ENCODE peak calls at places on chromosomes 11 and 22, in four cellular contexts. One of them, this sample, is unnamed. For H3K27me3, the result is how much of the 10 kb centered on the place peaks cover.

GRCh38 chr22:42645938-42646568 is 3.1 kb downstream of the CYB5R3 start:
- DNase-seq in tibial nerve: no peak
- DNase-seq in uterus: no peak
- DNase-seq in stomach: peak
- DNase-seq in this sample: no peak

GRCh38 chr11:6320411-6321207 is at the start of gene CAVIN3:
- DNase-seq in tibial nerve: peak
- DNase-seq in uterus: peak
- DNase-seq in stomach: peak
- DNase-seq in this sample: peak

GRCh38 chr22:45493286-45493771 is 9.4 kb upstream of the FBLN1 start:
- DNase-seq in tibial nerve: no peak
- DNase-seq in uterus: peak
- DNase-seq in stomach: no peak
- DNase-seq in this sample: no peak

GRCh38 chr11:71554996-71555395 is 6.8 kb downstream of the KRTAP5-9 start:
- DNase-seq in tibial nerve: no peak
- DNase-seq in uterus: no peak
- DNase-seq in stomach: no peak
- DNase-seq in this sample: no peak

GRCh38 chr22:40107244-40107643 is 70.5 kb upstream of the TNRC6B start:
- DNase-seq in tibial nerve: no peak
- DNase-seq in uterus: no peak
- DNase-seq in stomach: no peak
- DNase-seq in this sample: no peak

GRCh38 chr11:35675901-35676610 is 13.5 kb downstream of the TRIM44 start:
- DNase-seq in tibial nerve: no peak
- DNase-seq in uterus: no peak
- DNase-seq in stomach: no peak
- DNase-seq in this sample: no peak

GRCh38 chr11:64010783-64011182 is 24.5 kb downstream of the OTUB1 start:
- DNase-seq in tibial nerve: no peak
- DNase-seq in uterus: no peak
- DNase-seq in stomach: no peak
- DNase-seq in this sample: no peak

GRCh38 chr11:35153280-35153679 is 14.3 kb downstream of the CD44 start:
- DNase-seq in tibial nerve: no peak
- DNase-seq in uterus: no peak
- DNase-seq in stomach: no peak
- DNase-seq in this sample: no peak

GRCh38 chr22:41925783-41926460 is 684 bp downstream of the TNFRSF13C start:
- DNase-seq in tibial nerve: no peak
- DNase-seq in uterus: no peak
- DNase-seq in stomach: peak
- DNase-seq in this sample: no peak

GRCh38 chr22:38570841-38571364 is 920 bp upstream of the DMC1 start:
- DNase-seq in tibial nerve: no peak
- DNase-seq in uterus: no peak
- DNase-seq in stomach: peak
- DNase-seq in this sample: peak
- TF ChIP-seq CTCF in tibial nerve: no peak
- TF ChIP-seq CTCF in uterus: peak
- TF ChIP-seq CTCF in stomach: no peak
- TF ChIP-seq CTCF in this sample: no peak

GRCh38 chr22:28930357-28931007 is 47.1 kb downstream of the ZNRF3 start:
- DNase-seq in tibial nerve: no peak
- DNase-seq in uterus: no peak
- DNase-seq in stomach: no peak
- DNase-seq in this sample: peak
- H3K27me3 ChIP-seq in tibial nerve: under half
- H3K27me3 ChIP-seq in uterus: under half
- H3K27me3 ChIP-seq in stomach: under half
- H3K27me3 ChIP-seq in this sample: under half

GRCh38 chr22:22410121-22410520 is 98.4 kb downstream of the ZNF280B start:
- DNase-seq in tibial nerve: peak
- DNase-seq in uterus: no peak
- DNase-seq in stomach: no peak
- DNase-seq in this sample: no peak
- TF ChIP-seq CTCF in tibial nerve: no peak
- TF ChIP-seq CTCF in uterus: no peak
- TF ChIP-seq CTCF in stomach: no peak
- TF ChIP-seq CTCF in this sample: no peak

GRCh38 chr11:17611503-17612220 is 64.6 kb downstream of the OTOG start:
- DNase-seq in tibial nerve: no peak
- DNase-seq in uterus: no peak
- DNase-seq in stomach: no peak
- DNase-seq in this sample: no peak

GRCh38 chr11:17611049-17611448 is 64.0 kb downstream of the OTOG start:
- DNase-seq in tibial nerve: no peak
- DNase-seq in uterus: no peak
- DNase-seq in stomach: no peak
- DNase-seq in this sample: no peak

GRCh38 chr11:17613428-17613962 is 66.4 kb downstream of the OTOG start:
- DNase-seq in tibial nerve: no peak
- DNase-seq in uterus: no peak
- DNase-seq in stomach: no peak
- DNase-seq in this sample: no peak

GRCh38 chr11:17612221-17613188 is 65.4 kb downstream of the OTOG start:
- DNase-seq in tibial nerve: no peak
- DNase-seq in uterus: no peak
- DNase-seq in stomach: no peak
- DNase-seq in this sample: no peak

GRCh38 chr11:17613983-17614382 is 66.9 kb downstream of the OTOG start:
- DNase-seq in tibial nerve: no peak
- DNase-seq in uterus: no peak
- DNase-seq in stomach: no peak
- DNase-seq in this sample: no peak
- H3K27me3 ChIP-seq in tibial nerve: under half
- H3K27me3 ChIP-seq in uterus: under half
- H3K27me3 ChIP-seq in stomach: under half
- H3K27me3 ChIP-seq in this sample: under half

DNA sequence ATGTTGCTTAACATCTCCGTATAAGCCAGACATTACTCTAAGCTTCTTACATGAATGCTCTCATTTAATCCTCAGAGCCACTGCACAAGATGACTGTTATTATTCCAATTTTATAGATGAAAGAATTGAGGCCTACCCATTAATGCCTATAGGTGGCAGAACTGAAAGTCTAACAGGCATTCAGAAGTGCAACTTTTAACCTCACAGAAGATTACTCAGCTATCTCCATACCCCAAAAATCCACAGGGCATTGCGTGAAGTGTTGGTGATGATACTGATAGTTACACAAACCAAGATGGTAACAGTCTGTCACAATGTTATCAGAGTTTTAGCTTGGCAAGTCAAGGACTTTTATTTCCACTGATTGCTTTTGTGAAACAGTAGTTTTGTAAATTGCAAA is 130.5 kb downstream of the ARHGAP42 start:
- DNase-seq in tibial nerve: no peak
- DNase-seq in uterus: no peak
- DNase-seq in stomach: no peak
- DNase-seq in this sample: no peak
- TF ChIP-seq CTCF in tibial nerve: no peak
- TF ChIP-seq CTCF in uterus: no peak
- TF ChIP-seq CTCF in stomach: no peak
- TF ChIP-seq CTCF in this sample: no peak

DNA sequence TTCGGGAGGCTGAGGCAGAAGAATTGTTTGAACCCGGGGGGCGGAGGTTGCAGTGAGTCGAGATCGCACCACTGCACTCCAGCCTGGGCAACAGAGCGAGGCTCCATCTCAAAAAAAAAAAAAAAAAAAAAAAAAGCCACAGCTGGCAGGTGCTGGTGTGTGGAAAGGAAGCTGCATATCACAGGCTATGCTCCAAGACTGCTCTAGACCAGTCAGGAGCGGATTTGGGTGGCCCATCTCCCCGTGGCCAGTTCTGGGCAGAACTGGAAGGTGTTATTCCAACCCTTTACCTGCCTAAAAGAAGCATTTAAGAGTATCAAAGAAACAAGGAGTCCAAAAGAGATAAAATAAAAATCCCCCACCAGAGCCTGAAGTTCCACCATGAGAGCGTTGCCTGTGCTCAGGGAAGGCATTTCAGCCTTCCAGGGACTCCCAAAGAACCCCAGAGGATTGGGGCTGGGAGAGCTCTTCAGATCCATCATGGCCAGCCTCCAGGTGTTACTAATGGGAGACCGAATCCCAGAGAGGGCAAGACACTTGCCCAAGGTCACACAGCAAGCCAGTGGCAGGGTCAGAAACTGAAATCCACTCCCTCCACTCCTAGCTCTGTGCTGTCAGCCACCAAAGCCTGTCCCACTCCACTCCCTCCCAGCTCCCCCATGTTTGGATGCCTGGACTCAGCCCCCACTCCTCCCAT is 14.3 kb downstream of the MFNG start:
- DNase-seq in tibial nerve: no peak
- DNase-seq in uterus: no peak
- DNase-seq in stomach: no peak
- DNase-seq in this sample: no peak
- H3K27me3 ChIP-seq in tibial nerve: under half
- H3K27me3 ChIP-seq in uterus: under half
- H3K27me3 ChIP-seq in stomach: half or more
- H3K27me3 ChIP-seq in this sample: under half

GRCh38 chr22:25777870-25778269 is 35.9 kb downstream of the MYO18B start:
- DNase-seq in tibial nerve: no peak
- DNase-seq in uterus: no peak
- DNase-seq in stomach: no peak
- DNase-seq in this sample: no peak
- TF ChIP-seq CTCF in tibial nerve: no peak
- TF ChIP-seq CTCF in uterus: no peak
- TF ChIP-seq CTCF in stomach: peak
- TF ChIP-seq CTCF in this sample: no peak

GRCh38 chr11:45141171-45141570 is 5.3 kb upstream of the PRDM11 start:
- DNase-seq in tibial nerve: no peak
- DNase-seq in uterus: no peak
- DNase-seq in stomach: no peak
- DNase-seq in this sample: no peak
- H3K27me3 ChIP-seq in tibial nerve: under half
- H3K27me3 ChIP-seq in uterus: under half
- H3K27me3 ChIP-seq in stomach: under half
- H3K27me3 ChIP-seq in this sample: under half

GRCh38 chr11:1825039-1825740 is 9.6 kb upstream of the SYT8 start:
- DNase-seq in tibial nerve: no peak
- DNase-seq in uterus: no peak
- DNase-seq in stomach: peak
- DNase-seq in this sample: peak
- TF ChIP-seq CTCF in tibial nerve: peak
- TF ChIP-seq CTCF in uterus: no peak
- TF ChIP-seq CTCF in stomach: peak
- TF ChIP-seq CTCF in this sample: peak